ENCODE peak calls at places on chromosomes 7 and 10, in five cellular contexts. U is body of pancreas; O is Calu3; Q is activated CD8-positive, alpha-beta T cell treated with anti-CD3 and anti-CD28 coated beads for 36 hours; J is foreskin fibroblast. D is an unnamed sample.

GRCh38 chr7:44733708-44734481 is 14.8 kb upstream of the ZMIZ2 start:
- DNase-seq in O (peak; percentile 44), J (peak; percentile 84), U (no peak), Q (no peak), D (peak; percentile 32)

GRCh38 chr10:2278391-2278790 is 541.1 kb upstream of the ADARB2 start:
- DNase-seq in U (no peak), O (no peak), Q (no peak), J (no peak), D (no peak)

GRCh38 chr7:104299323-104299722 is 29.1 kb upstream of the LHFPL3 start:
- DNase-seq in J (no peak), Q (no peak), O (no peak), U (no peak), D (no peak)

GRCh38 chr10:88088441-88089340 is 225.3 kb downstream of the PTEN start:
- DNase-seq in O (no peak), U (no peak), Q (no peak), J (no peak), D (no peak)

GRCh38 chr7:81284576-81284975 is 365.7 kb upstream of the SEMA3C start:
- DNase-seq in U (no peak), J (peak; percentile 76), O (no peak), Q (no peak), D (no peak)

GRCh38 chr10:51363415-51363814 is 289.1 kb downstream of the PRKG1 start:
- DNase-seq in U (no peak), J (no peak), O (no peak), Q (no peak), D (no peak)

GRCh38 chr7:69929622-69930021 is 331.3 kb downstream of the AUTS2 start:
- DNase-seq in O (no peak), Q (no peak), U (no peak), J (no peak), D (no peak)

GRCh38 chr10:68406111-68406814 is 814 bp downstream of the RUFY2 start:
- DNase-seq in O (peak; percentile 65), U (peak; percentile 42), Q (peak; percentile 56), J (peak; percentile 79), D (peak; percentile 38)

GRCh38 chr7:22445140-22445722 is 54.8 kb downstream of the STEAP1B start:
- DNase-seq in Q (peak; percentile 9), O (peak; percentile 88), J (peak; percentile 13), U (peak; percentile 78), D (no peak)

GRCh38 chr10:120423350-120424197 is 33.5 kb upstream of the PLPP4 start:
- DNase-seq in O (peak; percentile 37), U (peak; percentile 34), Q (peak; percentile 60), J (peak; percentile 21), D (no peak)

GRCh38 chr7:132654150-132654549 is 77.9 kb upstream of the PLXNA4 start:
- DNase-seq in U (no peak), J (peak; percentile 52), Q (peak; percentile 33), O (no peak), D (no peak)

GRCh38 chr10:77768046-77768445 is 130.4 kb upstream of the KCNMA1 start:
- DNase-seq in O (no peak), Q (no peak), J (peak; percentile 41), U (no peak), D (no peak)

GRCh38 chr7:106618480-106618879 is 42.5 kb downstream of the CCDC71L start:
- DNase-seq in U (peak; percentile 23), O (no peak), Q (no peak), J (peak; percentile 73), D (peak; percentile 25)

GRCh38 chr10:79445217-79445707 is at the start of gene ZCCHC24:
- DNase-seq in U (peak; percentile 72), Q (peak; percentile 51), O (peak; percentile 68), J (no peak), D (no peak)

GRCh38 chr10:77887631-77888355 is 38.8 kb downstream of the DLG5 start:
- DNase-seq in O (no peak), Q (no peak), U (no peak), J (peak; percentile 40), D (no peak)

GRCh38 chr7:104272767-104273384 is 55.5 kb upstream of the LHFPL3 start:
- DNase-seq in J (peak; percentile 44), O (peak; percentile 9), Q (peak; percentile 17), U (peak; percentile 17), D (peak; percentile 17)

GRCh38 chr7:140176271-140176701 is 497 bp downstream of the KDM7A start:
- DNase-seq in J (peak; percentile 45), Q (peak; percentile 18), U (peak; percentile 24), O (no peak), D (no peak)

GRCh38 chr7:98536803-98537202 is 80.3 kb upstream of the NPTX2 start:
- DNase-seq in O (no peak), J (no peak), U (no peak), Q (no peak), D (no peak)

GRCh38 chr7:98541101-98541500 is 76.0 kb upstream of the NPTX2 start:
- DNase-seq in O (no peak), J (no peak), Q (no peak), U (no peak), D (no peak)

GRCh38 chr7:98534493-98534892 is 82.6 kb upstream of the NPTX2 start:
- DNase-seq in U (no peak), O (no peak), J (no peak), Q (no peak), D (no peak)

DNA sequence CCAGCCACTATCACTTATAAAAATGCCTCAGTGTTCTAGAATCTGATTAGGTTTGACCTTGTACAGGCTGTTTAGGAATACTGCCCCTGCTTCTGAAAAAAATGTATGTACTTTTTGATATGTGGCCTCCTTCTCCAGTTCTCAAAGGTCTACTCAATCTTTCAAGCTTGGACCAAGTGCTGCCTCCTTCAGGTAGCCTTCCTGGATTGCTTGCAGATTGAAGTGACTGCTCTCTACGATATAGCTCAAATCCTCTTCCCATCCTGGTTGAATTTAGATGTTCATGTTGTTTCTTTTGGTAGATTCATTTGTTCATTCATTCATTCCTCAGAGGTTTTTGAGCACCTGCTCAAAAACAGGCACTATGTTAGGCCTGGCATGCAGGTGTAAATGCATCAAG is 77.2 kb upstream of the NPTX2 start:
- DNase-seq in J (no peak), Q (no peak), U (no peak), O (no peak), D (no peak)
- TF ChIP-seq CTCF in J (no peak), Q (no peak), U (no peak), O (no peak), D (no peak)

GRCh38 chr7:128948976-128949760 is 11.4 kb downstream of the IRF5 start:
- DNase-seq in O (no peak), U (no peak), Q (no peak), J (peak; percentile 31), D (no peak)

GRCh38 chr7:128948312-128948973 is 10.7 kb downstream of the IRF5 start:
- DNase-seq in J (no peak), U (no peak), Q (no peak), O (no peak), D (no peak)

GRCh38 chr7:128947854-128948253 is 10.1 kb downstream of the IRF5 start:
- DNase-seq in U (no peak), Q (no peak), J (peak; percentile 36), O (no peak), D (no peak)

GRCh38 chr7:128945668-128946366 is 8.1 kb downstream of the IRF5 start:
- DNase-seq in J (no peak), U (no peak), O (no peak), Q (no peak), D (no peak)

GRCh38 chr7:128946936-128947830 is 9.5 kb downstream of the IRF5 start:
- DNase-seq in U (no peak), O (peak; percentile 11), J (no peak), Q (peak; percentile 27), D (no peak)
- TF ChIP-seq CTCF in U (no peak), O (peak; percentile 53), J (no peak), Q (peak; percentile 37), D (peak; percentile 19)

GRCh38 chr10:126054191-126054590 is 157.8 kb downstream of the FANK1 start:
- DNase-seq in U (no peak), Q (no peak), J (no peak), O (no peak), D (no peak)

GRCh38 chr10:126050301-126050700 is 153.9 kb downstream of the FANK1 start:
- DNase-seq in U (no peak), Q (no peak), O (no peak), J (no peak), D (no peak)

GRCh38 chr10:126057494-126057893 is 161.1 kb downstream of the FANK1 start:
- DNase-seq in U (no peak), J (no peak), O (no peak), Q (no peak), D (no peak)

GRCh38 chr10:126049741-126050140 is 153.4 kb downstream of the FANK1 start:
- DNase-seq in O (no peak), U (peak; percentile 25), J (peak; percentile 77), Q (no peak), D (peak; percentile 55)

DNA sequence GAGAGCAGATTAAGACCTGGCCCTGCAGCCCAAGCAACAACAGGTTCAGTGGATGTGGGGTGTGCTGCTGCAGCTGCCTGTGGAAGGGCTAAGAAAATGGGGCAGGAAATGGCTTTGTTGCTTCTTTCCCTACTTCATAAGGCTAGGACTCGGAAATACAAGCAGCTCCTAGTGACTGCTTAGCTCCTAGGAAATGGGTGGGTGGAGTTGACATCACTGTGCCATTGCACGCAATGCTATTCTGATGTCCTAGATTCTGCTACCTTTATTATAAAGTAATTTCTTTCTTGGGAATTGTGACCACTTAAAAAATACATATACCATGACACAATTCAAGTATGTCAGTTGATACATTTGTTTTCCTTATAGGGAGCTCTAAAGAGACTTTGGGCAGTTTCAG is 155.8 kb downstream of the FANK1 start:
- DNase-seq in J (no peak), U (no peak), O (no peak), Q (no peak), D (no peak)
- TF ChIP-seq CTCF in J (no peak), U (no peak), O (no peak), Q (no peak), D (no peak)

GRCh38 chr10:59508296-59508695 is 145.9 kb upstream of the FAM13C start:
- DNase-seq in U (no peak), J (peak; percentile 3), Q (no peak), O (peak; percentile 33), D (no peak)
- TF ChIP-seq CTCF in U (no peak), J (no peak), Q (no peak), O (no peak), D (no peak)